ENCODE peak calls at places on chromosomes 16 and 17, in five cellular contexts. U is GM04503, V is heart left ventricle, H is AG04450, Z is HCT116. W is an unnamed sample.

GRCh38 chr16:27240948-27241531 is 27.5 kb downstream of the NSMCE1 start:
- DNase-seq in Z (no peak), V (peak; percentile 59), H (no peak), U (peak; percentile 81), W (no peak)

GRCh38 chr16:77531741-77532140 is 96.9 kb upstream of the ADAMTS18 start:
- DNase-seq in H (no peak), V (no peak), Z (no peak), U (peak; percentile 43), W (peak; percentile 5)

GRCh38 chr17:77381185-77381700 is 240.5 kb downstream of the SEC14L1 start:
- DNase-seq in Z (no peak), H (no peak), U (no peak), V (no peak), W (no peak)

GRCh38 chr17:48869821-48870318 is 22.7 kb upstream of the ATP5MC1 start:
- DNase-seq in Z (no peak), H (no peak), V (no peak), U (no peak), W (no peak)

GRCh38 chr16:89693289-89693731 is 6.8 kb downstream of the CDK10 start:
- DNase-seq in Z (no peak), H (no peak), V (no peak), U (no peak), W (no peak)

GRCh38 chr16:53689636-53690035 is 14.0 kb downstream of the RPGRIP1L start:
- DNase-seq in Z (no peak), V (no peak), H (no peak), U (no peak), W (peak; percentile 51)

GRCh38 chr16:81462683-81463082 is 18.1 kb downstream of the CMIP start:
- DNase-seq in H (no peak), Z (no peak), V (peak; percentile 7), U (no peak), W (no peak)

GRCh38 chr17:53033297-53033696 is 789.4 kb upstream of the KIF2B start:
- DNase-seq in U (no peak), V (no peak), H (no peak), Z (no peak), W (no peak)

GRCh38 chr17:83189673-83190385 is 110.4 kb downstream of the METRNL start:
- DNase-seq in V (peak; percentile 65), U (peak; percentile 78), H (peak; percentile 90), Z (no peak), W (no peak)

GRCh38 chr17:55326030-55326429 is 61.3 kb downstream of the HLF start:
- DNase-seq in H (no peak), U (no peak), V (no peak), Z (no peak), W (no peak)

GRCh38 chr17:38922538-38923291 is 2.7 kb upstream of the LASP1NB start:
- DNase-seq in Z (no peak), V (no peak), U (peak; percentile 25), H (no peak), W (no peak)

GRCh38 chr16:31130336-31130812 is 5.2 kb downstream of the PRSS8 start:
- DNase-seq in H (no peak), U (no peak), V (no peak), Z (no peak), W (no peak)

GRCh38 chr17:2064511-2064910 is 9.6 kb downstream of the HIC1 start:
- DNase-seq in H (no peak), U (no peak), Z (no peak), V (no peak), W (no peak)

GRCh38 chr17:73020110-73020509 is 72.4 kb downstream of the SLC39A11 start:
- DNase-seq in Z (no peak), V (no peak), U (no peak), H (no peak), W (no peak)

GRCh38 chr16:76345093-76345735 is 68.0 kb downstream of the CNTNAP4 start:
- DNase-seq in H (no peak), V (no peak), U (no peak), Z (no peak), W (no peak)

GRCh38 chr17:19656336-19656735 is 7.8 kb downstream of the ALDH3A2 start:
- DNase-seq in U (no peak), H (no peak), Z (no peak), V (no peak), W (no peak)

GRCh38 chr16:49620158-49620867 is 235.6 kb downstream of the ZNF423 start:
- DNase-seq in H (no peak), U (peak; percentile 37), V (peak; percentile 92), Z (peak; percentile 24), W (no peak)

GRCh38 chr16:81798311-81799137 is 19.4 kb downstream of the PLCG2 start:
- DNase-seq in V (no peak), H (no peak), Z (no peak), U (no peak), W (no peak)

GRCh38 chr17:58840820-58841612 is 85.4 kb downstream of the PPM1E start:
- DNase-seq in Z (no peak), H (no peak), U (no peak), V (no peak), W (no peak)

GRCh38 chr17:61002316-61002736 is 324.7 kb downstream of the BCAS3 start:
- DNase-seq in V (no peak), Z (peak; percentile 26), U (peak; percentile 11), H (peak; percentile 27), W (no peak)

GRCh38 chr17:45973943-45974859 is 24.8 kb upstream of the STH start:
- DNase-seq in V (no peak), H (no peak), Z (no peak), U (no peak), W (no peak)

GRCh38 chr16:68377667-68378420 is 67.0 kb downstream of the PRMT7 start:
- DNase-seq in V (peak; percentile 28), U (no peak), Z (no peak), H (no peak), W (no peak)

GRCh38 chr16:67934306-67935095 is 2.1 kb downstream of the PSMB10 start:
- DNase-seq in H (no peak), U (no peak), V (no peak), Z (no peak), W (no peak)

GRCh38 chr17:65062168-65062915 is 5.8 kb upstream of the GNA13 start:
- DNase-seq in Z (no peak), U (no peak), V (no peak), H (no peak), W (no peak)

GRCh38 chr17:10088444-10088843 is 110.0 kb downstream of the GAS7 start:
- DNase-seq in U (no peak), V (no peak), Z (no peak), H (no peak), W (no peak)

GRCh38 chr16:25922438-25922837 is 230.7 kb downstream of the HS3ST4 start:
- DNase-seq in U (no peak), Z (no peak), V (no peak), H (no peak), W (no peak)

GRCh38 chr17:7466644-7467341 is 12.6 kb downstream of the ZBTB4 start:
- DNase-seq in V (peak; percentile 90), H (no peak), Z (no peak), U (no peak), W (no peak)

GRCh38 chr17:40459646-40460584 is 16.7 kb downstream of the IGFBP4 start:
- DNase-seq in Z (no peak), H (no peak), U (no peak), V (peak; percentile 39), W (no peak)

GRCh38 chr17:34314279-34314678 is 5.0 kb upstream of the CCL8 start:
- DNase-seq in H (no peak), U (no peak), Z (no peak), V (no peak), W (no peak)

GRCh38 chr17:28717578-28718316 is at the start of gene RAB34:
- DNase-seq in Z (no peak), V (peak; percentile 84), U (no peak), H (peak; percentile 74), W (no peak)

W was measured in epithelial cell of prostate.